ENCODE peak calls at places on chromosomes 1 and 21, in five cellular contexts. Y, N, O, V and Z are unnamed samples.

GRCh38 chr1:94527447-94528031 is 14.0 kb downstream of the F3 start:
- DNase-seq in O (no peak), V (peak), Y (no peak), N (no peak), Z (no peak)

GRCh38 chr1:44636711-44637589 is 37.3 kb downstream of the TMEM53 start:
- DNase-seq in V (no peak), O (no peak), N (no peak), Y (no peak), Z (no peak)

GRCh38 chr1:162631546-162632233 is 574 bp upstream of the DDR2 start:
- DNase-seq in Y (peak), N (peak), O (peak), V (peak), Z (no peak)

GRCh38 chr1:234437423-234438171 is 41.4 kb downstream of the TARBP1 start:
- DNase-seq in O (no peak), V (no peak), N (peak), Y (no peak), Z (no peak)

GRCh38 chr1:31793086-31793485 is 22.7 kb downstream of the SPOCD1 start:
- DNase-seq in V (no peak), Y (no peak), O (no peak), N (no peak), Z (no peak)

GRCh38 chr1:1889090-1889750 is 1.7 kb downstream of the GNB1 start:
- DNase-seq in Y (no peak), O (no peak), V (no peak), N (no peak), Z (no peak)

GRCh38 chr1:231021540-231022031 is 18.5 kb downstream of the FAM89A start:
- DNase-seq in V (peak), Y (no peak), O (no peak), N (no peak), Z (no peak)

GRCh38 chr1:161792740-161793139 is 26.6 kb downstream of the ATF6 start:
- DNase-seq in V (peak), Y (peak), O (no peak), N (no peak), Z (no peak)

GRCh38 chr1:94384485-94385353 is 33.5 kb upstream of the ABCD3 start:
- DNase-seq in N (no peak), V (no peak), O (no peak), Y (no peak), Z (no peak)

GRCh38 chr1:37951783-37952624 is 5.2 kb upstream of the INPP5B start:
- DNase-seq in N (no peak), O (no peak), Y (no peak), V (no peak), Z (no peak)

GRCh38 chr21:41648591-41649031 is 118.2 kb downstream of the RIPK4 start:
- DNase-seq in V (peak), Y (no peak), N (no peak), O (no peak), Z (no peak)

GRCh38 chr1:109821221-109821669 is 57.5 kb upstream of the EPS8L3 start:
- DNase-seq in V (peak), N (peak), O (no peak), Y (peak), Z (no peak)
- H3K27ac ChIP-seq in V (no peak), N (peak), O (no peak), Y (peak), Z (no peak)

GRCh38 chr1:92488416-92488815 is 1.7 kb upstream of the GFI1 start:
- DNase-seq in Y (no peak), N (no peak), V (no peak), O (no peak), Z (no peak)
- H3K27ac ChIP-seq in Y (no peak), N (no peak), V (no peak), O (no peak), Z (no peak)

GRCh38 chr1:155016231-155016831 is 13.7 kb downstream of the ZBTB7B start:
- DNase-seq in O (no peak), N (no peak), Y (no peak), V (no peak), Z (no peak)

GRCh38 chr1:155013632-155014031 is 11.0 kb downstream of the ZBTB7B start:
- DNase-seq in V (no peak), N (no peak), Y (no peak), O (no peak), Z (no peak)

GRCh38 chr1:155014709-155015508 is 12.3 kb downstream of the ZBTB7B start:
- DNase-seq in O (no peak), N (no peak), V (no peak), Y (no peak), Z (no peak)

GRCh38 chr1:155017021-155017945 is 14.7 kb downstream of the ZBTB7B start:
- DNase-seq in V (peak), O (peak), N (peak), Y (peak), Z (peak)

GRCh38 chr1:155015527-155016230 is 13.1 kb downstream of the ZBTB7B start:
- DNase-seq in Y (no peak), V (no peak), N (no peak), O (no peak), Z (no peak)
- H3K27ac ChIP-seq in Y (no peak), V (no peak), N (peak), O (peak), Z (no peak)

DNA sequence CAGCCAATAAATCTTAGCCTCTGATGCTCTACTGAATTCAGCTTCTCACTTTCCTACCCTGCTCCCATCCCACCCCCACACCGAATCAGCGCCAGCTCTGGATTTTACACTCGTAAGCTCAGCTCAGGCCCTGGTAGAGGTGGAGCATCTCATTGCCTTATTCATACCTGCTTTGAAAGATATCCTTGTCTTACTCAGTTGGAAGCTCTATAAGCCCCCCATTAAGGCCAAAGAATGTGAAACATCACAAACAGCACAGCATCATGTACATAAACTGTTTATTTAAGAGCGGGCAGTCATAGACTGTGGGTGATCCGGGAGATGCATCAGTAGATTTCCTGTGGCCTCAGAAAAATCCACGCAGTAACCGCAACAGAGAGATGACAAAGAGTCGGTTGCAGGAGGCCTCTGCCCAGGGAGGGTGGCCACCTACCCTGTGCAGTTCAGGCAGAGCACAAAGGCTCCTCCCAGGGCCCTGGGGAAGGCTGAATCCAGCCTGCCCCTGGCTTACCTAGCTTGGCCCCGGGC is 36.4 kb upstream of the ETS2 start:
- DNase-seq in V (peak), Y (peak), N (no peak), O (no peak), Z (no peak)
- H3K27ac ChIP-seq in V (peak), Y (peak), N (no peak), O (no peak), Z (no peak)

GRCh38 chr21:34615487-34615814 is 538 bp upstream of the RCAN1 start:
- DNase-seq in V (no peak), O (no peak), Y (no peak), N (no peak), Z (no peak)
- H3K27ac ChIP-seq in V (no peak), O (peak), Y (peak), N (peak), Z (no peak)

DNA sequence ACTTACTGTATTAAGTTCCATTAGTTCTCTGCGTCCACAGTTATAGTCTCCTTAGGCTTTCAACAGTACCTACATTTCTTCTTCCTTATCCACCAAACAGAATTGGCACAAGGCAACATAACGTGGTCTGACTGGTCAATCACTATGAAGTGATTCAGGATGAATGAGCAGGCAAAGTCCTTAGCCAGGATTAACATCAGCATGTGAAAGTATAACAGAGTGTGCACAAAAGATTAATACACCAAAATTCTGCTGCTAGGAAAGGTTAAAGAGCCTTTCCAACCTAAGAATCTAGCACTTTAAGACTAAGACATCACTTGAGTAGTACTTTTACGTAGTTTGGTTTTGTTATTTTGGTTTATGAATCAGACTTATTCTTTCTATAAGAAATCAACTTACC is 15.8 kb downstream of the DEPDC1 start:
- DNase-seq in V (peak), O (no peak), Y (no peak), N (no peak), Z (no peak)
- H3K27ac ChIP-seq in V (peak), O (no peak), Y (no peak), N (no peak), Z (no peak)

GRCh38 chr1:10674222-10674621 is 122.2 kb downstream of the CASZ1 start:
- DNase-seq in V (no peak), N (no peak), Y (no peak), O (no peak), Z (no peak)
- H3K27ac ChIP-seq in V (no peak), N (no peak), Y (no peak), O (peak), Z (no peak)

DNA sequence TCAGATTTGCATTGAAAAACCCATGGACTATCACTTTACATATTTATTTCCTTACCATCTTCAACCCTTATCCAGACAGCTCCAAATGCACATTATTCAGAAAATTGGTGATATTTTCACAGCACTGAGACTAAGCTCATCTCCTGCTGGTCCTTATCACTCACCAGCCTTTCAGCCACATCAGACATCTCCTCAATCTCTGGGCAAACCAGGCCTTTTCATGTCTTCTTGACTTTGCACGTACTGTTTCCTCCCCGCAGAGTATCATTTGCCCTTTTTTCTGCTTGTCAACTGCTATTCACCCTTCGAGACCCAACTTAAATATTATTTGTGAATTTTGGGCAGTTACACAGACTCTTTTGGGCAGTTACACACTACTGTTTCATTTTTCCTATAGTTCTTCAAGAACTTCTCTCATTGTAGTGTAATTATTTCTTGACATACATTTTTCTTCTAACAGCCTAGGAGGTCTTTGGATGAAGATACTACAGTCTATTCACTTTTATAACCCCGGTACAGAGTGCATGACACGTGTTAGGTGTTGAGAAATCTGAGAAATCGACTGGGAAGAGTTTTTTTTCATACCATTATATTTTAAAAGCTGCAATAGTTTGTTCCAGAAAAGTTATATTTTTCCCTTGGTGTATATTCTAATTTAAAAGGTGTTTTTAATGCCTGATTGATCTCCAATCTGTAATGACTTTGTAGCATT is 98.0 kb downstream of the FGGY start:
- DNase-seq in O (no peak), Y (no peak), V (no peak), N (no peak), Z (no peak)
- H3K27ac ChIP-seq in O (peak), Y (no peak), V (no peak), N (peak), Z (no peak)

GRCh38 chr1:8211251-8211619 is 106.7 kb upstream of the SLC45A1 start:
- DNase-seq in V (no peak), N (no peak), O (no peak), Y (no peak), Z (no peak)
- H3K27ac ChIP-seq in V (peak), N (no peak), O (no peak), Y (peak), Z (no peak)

GRCh38 chr1:64480999-64481772 is 11.3 kb downstream of the CACHD1 start:
- DNase-seq in V (no peak), O (no peak), N (no peak), Y (no peak), Z (no peak)

GRCh38 chr1:64483711-64484454 is 14.0 kb downstream of the CACHD1 start:
- DNase-seq in N (no peak), Y (no peak), O (no peak), V (no peak), Z (no peak)

GRCh38 chr1:64484651-64485050 is 14.7 kb downstream of the CACHD1 start:
- DNase-seq in V (no peak), O (no peak), Y (no peak), N (no peak), Z (no peak)

GRCh38 chr1:64482128-64482527 is 12.2 kb downstream of the CACHD1 start:
- DNase-seq in N (no peak), Y (no peak), O (no peak), V (no peak), Z (no peak)

GRCh38 chr1:64482720-64483119 is 12.8 kb downstream of the CACHD1 start:
- DNase-seq in V (no peak), O (no peak), Y (no peak), N (no peak), Z (no peak)
- H3K27ac ChIP-seq in V (no peak), O (no peak), Y (no peak), N (no peak), Z (no peak)